ENCODE peak calls at places on chromosomes 3 and 15, in four cellular contexts. N is CD14-positive monocyte, M is psoas muscle, Z is colonic mucosa. R is an unnamed sample.
A peak's percentile ranks its signal among the peaks of the same experiment; 100 is the strongest.

GRCh38 chr3:113594066-113594465 is 61.7 kb downstream of the SIDT1 start:
- DNase-seq in N (no peak), Z (no peak), M (no peak), R (no peak)

GRCh38 chr3:13148561-13149330 is 75.5 kb upstream of the IQSEC1 start:
- DNase-seq in N (no peak), M (no peak), Z (no peak), R (no peak)

GRCh38 chr3:99313481-99313880 is 324.9 kb upstream of the COL8A1 start:
- DNase-seq in M (no peak), Z (no peak), N (no peak), R (no peak)

GRCh38 chr15:37767841-37768455 is 166.5 kb upstream of the TMCO5A start:
- DNase-seq in N (no peak), Z (no peak), M (no peak), R (no peak)

GRCh38 chr15:74773329-74773728 is 8.6 kb upstream of the CSK start:
- DNase-seq in N (no peak), Z (peak; percentile 33), M (no peak), R (no peak)

GRCh38 chr15:64732156-64732860 is 43.1 kb downstream of the RBPMS2 start:
- DNase-seq in Z (no peak), N (no peak), M (no peak), R (no peak)

GRCh38 chr3:13504161-13504831 is 24.2 kb downstream of the HDAC11 start:
- DNase-seq in M (peak; percentile 36), N (no peak), Z (no peak), R (peak; percentile 57)

GRCh38 chr3:50274371-50275104 is 4.3 kb upstream of the LSMEM2 start:
- DNase-seq in M (peak; percentile 80), N (peak; percentile 73), Z (peak; percentile 79), R (no peak)

GRCh38 chr3:170410428-170411029 is 8.1 kb upstream of the CLDN11 start:
- DNase-seq in N (no peak), Z (no peak), M (no peak), R (peak; percentile 57)

GRCh38 chr3:141952611-141953010 is 76.2 kb downstream of the ATP1B3 start:
- DNase-seq in M (no peak), Z (no peak), N (no peak), R (no peak)

GRCh38 chr15:38895326-38896282 is 331.0 kb upstream of the RASGRP1 start:
- DNase-seq in N (no peak), M (no peak), Z (no peak), R (no peak)

GRCh38 chr15:59001946-59002345 is 14.5 kb downstream of the RNF111 start:
- DNase-seq in N (no peak), Z (no peak), M (no peak), R (no peak)

GRCh38 chr15:80585544-80586018 is 109.5 kb upstream of the ABHD17C start:
- DNase-seq in N (no peak), Z (peak; percentile 22), M (no peak), R (peak; percentile 54)

GRCh38 chr15:25171856-25172687 is 217.3 kb downstream of the SNRPN start:
- DNase-seq in Z (peak; percentile 9), N (peak; percentile 38), M (peak; percentile 28), R (no peak)

GRCh38 chr3:120052225-120052624 is 42.0 kb downstream of the GSK3B start:
- DNase-seq in M (no peak), N (no peak), Z (no peak), R (no peak)

GRCh38 chr3:114144909-114145688 is 33.8 kb downstream of the DRD3 start:
- DNase-seq in N (no peak), Z (no peak), M (no peak), R (peak; percentile 63)

GRCh38 chr3:126114406-126115386 is 30.8 kb upstream of the SLC41A3 start:
- DNase-seq in M (no peak), N (peak; percentile 15), Z (no peak), R (no peak)

GRCh38 chr15:28147827-28148226 is 48.7 kb upstream of the OCA2 start:
- DNase-seq in N (no peak), Z (no peak), M (no peak), R (no peak)
- TF ChIP-seq CTCF in N (no peak), Z (no peak), M (no peak), R (no peak)

GRCh38 chr3:197801801-197802504 is 10.9 kb downstream of the LRCH3 start:
- DNase-seq in N (peak; percentile 67), M (no peak), Z (no peak), R (no peak)
- TF ChIP-seq CTCF in N (no peak), M (peak; percentile 22), Z (no peak), R (peak; percentile 40)

DNA sequence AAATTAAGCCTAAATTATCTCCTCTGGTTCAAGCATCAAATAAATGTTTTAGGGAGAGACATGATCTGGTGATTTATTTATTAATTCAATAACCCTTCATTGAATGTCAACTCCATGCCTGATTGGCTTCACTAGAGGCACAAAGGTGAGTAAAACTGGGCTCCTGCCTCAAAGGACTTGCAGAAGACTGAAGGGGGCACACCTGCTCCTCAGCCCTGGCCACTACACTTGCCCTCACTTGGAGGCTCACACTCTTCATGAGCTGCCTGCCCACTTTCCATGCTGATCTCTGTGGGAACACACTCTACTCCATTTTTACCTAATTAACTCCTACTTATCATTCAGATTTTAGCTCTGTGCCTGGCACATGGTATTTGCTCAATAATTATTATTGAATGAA is 84.4 kb upstream of the KCNMB2 start:
- DNase-seq in Z (no peak), N (no peak), M (no peak), R (no peak)
- TF ChIP-seq CTCF in Z (no peak), N (no peak), M (no peak), R (no peak)

DNA sequence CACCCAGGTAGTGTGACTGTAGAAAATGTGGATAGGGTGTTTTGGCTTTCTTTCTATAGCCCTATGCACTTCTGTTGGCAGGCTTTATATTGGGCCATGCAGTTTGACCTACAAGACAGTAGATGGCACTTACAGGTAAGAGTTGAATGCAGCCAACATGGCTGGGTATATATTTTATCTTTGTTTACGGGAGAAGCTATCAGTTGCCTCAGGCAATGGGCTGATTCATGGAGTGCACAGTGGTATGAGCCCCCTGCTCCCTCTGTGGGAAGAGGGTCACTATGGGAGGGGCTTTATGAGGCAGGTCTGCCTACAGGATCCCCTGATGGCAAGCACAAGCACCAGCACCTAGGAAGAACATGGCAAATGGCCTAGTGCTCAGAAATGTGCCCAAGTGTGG is 301.2 kb upstream of the CDIN1 start:
- DNase-seq in Z (no peak), M (no peak), N (no peak), R (no peak)
- TF ChIP-seq CTCF in Z (no peak), M (no peak), N (no peak), R (no peak)

DNA sequence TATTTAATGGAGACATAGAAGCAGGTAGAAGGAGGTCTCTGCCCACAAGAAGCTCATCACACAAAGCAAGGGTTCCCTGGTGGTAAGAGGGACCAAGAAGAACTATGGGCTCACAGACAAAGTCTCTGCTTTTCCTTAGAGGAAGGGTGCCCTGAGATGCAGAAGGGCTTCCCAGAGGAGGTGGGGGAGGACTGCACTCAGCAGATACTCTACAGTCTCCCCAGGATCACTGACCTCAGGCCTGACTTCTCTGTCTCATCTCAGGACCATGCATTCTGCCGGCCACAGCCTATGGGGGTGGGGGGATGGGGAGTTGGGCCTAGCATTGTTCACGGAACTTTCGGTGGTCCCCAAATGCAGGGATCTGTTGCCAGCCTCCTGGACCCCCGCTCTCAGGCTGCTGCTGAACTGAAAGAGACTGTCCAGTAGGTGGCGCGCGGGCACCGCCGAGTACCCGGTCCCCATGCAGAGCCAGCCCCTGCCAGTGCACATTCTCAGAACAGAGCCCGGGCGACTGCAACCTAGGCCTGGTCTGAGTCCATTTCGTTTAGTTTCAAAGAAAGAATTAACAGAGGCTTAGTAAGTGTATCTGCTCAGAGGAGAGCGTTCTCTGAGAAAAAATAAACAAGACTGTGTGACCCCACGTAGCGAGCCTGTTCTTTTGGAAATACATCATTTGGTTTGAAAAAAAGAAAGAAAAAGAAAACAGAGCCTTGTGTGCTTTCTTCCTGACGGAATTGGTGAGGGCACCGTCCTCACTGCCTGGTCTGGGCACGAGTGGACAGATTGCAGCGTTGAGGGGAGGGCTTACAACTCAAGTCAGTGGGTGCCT is 74.1 kb downstream of the LRTM1 start:
- DNase-seq in M (peak; percentile 89), N (no peak), Z (peak; percentile 70), R (peak; percentile 52)
- TF ChIP-seq CTCF in M (peak; percentile 92), N (peak; percentile 93), Z (peak; percentile 80), R (peak; percentile 93)

GRCh38 chr3:157204431-157204830 is 44.5 kb upstream of the CCNL1 start:
- DNase-seq in Z (no peak), M (no peak), N (no peak), R (no peak)
- TF ChIP-seq CTCF in Z (peak; percentile 31), M (peak; percentile 47), N (peak; percentile 70), R (peak; percentile 66)

GRCh38 chr3:186930143-186930638 is at the start of gene ST6GAL1:
- DNase-seq in Z (peak; percentile 83), M (peak; percentile 85), N (peak; percentile 59), R (no peak)
- TF ChIP-seq CTCF in Z (peak; percentile 17), M (peak; percentile 49), N (peak; percentile 25), R (peak; percentile 36)

GRCh38 chr3:36698314-36698713 is 66.0 kb downstream of the DCLK3 start:
- DNase-seq in M (no peak), N (no peak), Z (no peak), R (no peak)

GRCh38 chr3:36695769-36696137 is 68.6 kb downstream of the DCLK3 start:
- DNase-seq in Z (no peak), M (no peak), N (no peak), R (no peak)

GRCh38 chr3:36695113-36695768 is 69.1 kb downstream of the DCLK3 start:
- DNase-seq in Z (no peak), N (no peak), M (no peak), R (no peak)

GRCh38 chr3:36696799-36697198 is 67.6 kb downstream of the DCLK3 start:
- DNase-seq in Z (no peak), M (no peak), N (no peak), R (no peak)

GRCh38 chr3:36697397-36698001 is 66.9 kb downstream of the DCLK3 start:
- DNase-seq in M (no peak), Z (no peak), N (no peak), R (no peak)
- TF ChIP-seq CTCF in M (no peak), Z (no peak), N (no peak), R (no peak)

GRCh38 chr3:63192248-63192647 is 85.9 kb upstream of the SYNPR start:
- DNase-seq in N (no peak), M (no peak), Z (no peak), R (no peak)

GRCh38 chr3:63199606-63200005 is 78.5 kb upstream of the SYNPR start:
- DNase-seq in Z (no peak), M (no peak), N (no peak), R (no peak)

GRCh38 chr3:63193647-63194046 is 84.5 kb upstream of the SYNPR start:
- DNase-seq in M (no peak), Z (no peak), N (no peak), R (peak; percentile 13)
- TF ChIP-seq CTCF in M (peak; percentile 7), Z (peak; percentile 30), N (no peak), R (peak; percentile 47)

GRCh38 chr3:48993834-48994233 is 3.8 kb downstream of the P4HTM start:
- DNase-seq in Z (no peak), N (no peak), M (no peak), R (no peak)
- TF ChIP-seq CTCF in Z (no peak), N (no peak), M (no peak), R (no peak)

R was measured in RWPE1.